ENCODE peak calls at places on chromosomes 11 and 22, in seven cellular contexts. Y is endothelial cell of umbilical vein, J is WTC11, E is K562, U is HepG2, A is NB4, M is A549. I is an unnamed sample.

GRCh38 chr22:39091136-39092081 is 5.6 kb upstream of the APOBEC3H start:
- DNase-seq in J (no peak), A (no peak), M (no peak), Y (no peak), E (no peak), U (no peak), I (no peak)

GRCh38 chr22:26406118-26406517 is 22.9 kb upstream of the ASPHD2 start:
- DNase-seq in M (peak; percentile 14), U (no peak), A (no peak), Y (no peak), J (no peak), E (no peak), I (no peak)

GRCh38 chr22:50399751-50400331 is 56.7 kb downstream of the PPP6R2 start:
- DNase-seq in M (peak; percentile 49), E (peak; percentile 33), J (peak; percentile 74), Y (no peak), U (peak; percentile 16), A (peak; percentile 53), I (peak; percentile 3)

GRCh38 chr11:73291196-73291595 is 16.9 kb upstream of the ARHGEF17 start:
- DNase-seq in M (no peak), E (no peak), Y (no peak), U (no peak), A (no peak), J (no peak), I (no peak)

GRCh38 chr11:63892233-63892632 is 24.7 kb downstream of the RCOR2 start:
- DNase-seq in E (no peak), J (no peak), U (no peak), A (peak; percentile 68), Y (no peak), M (no peak), I (no peak)

GRCh38 chr11:75583710-75584658 is 21.9 kb downstream of the SERPINH1 start:
- DNase-seq in J (peak; percentile 75), U (no peak), A (peak; percentile 75), Y (peak; percentile 70), M (no peak), E (peak; percentile 49), I (no peak)

GRCh38 chr11:12865871-12866595 is 143.1 kb upstream of the RASSF10 start:
- DNase-seq in J (no peak), M (no peak), U (no peak), Y (no peak), E (no peak), A (no peak), I (no peak)

GRCh38 chr11:68041617-68042218 is 2.9 kb downstream of the TCIRG1 start:
- DNase-seq in A (peak; percentile 51), E (no peak), J (no peak), Y (no peak), U (no peak), M (no peak), I (no peak)

GRCh38 chr22:42962295-42963230 is 52.4 kb downstream of the PACSIN2 start:
- DNase-seq in Y (no peak), U (no peak), A (peak; percentile 88), E (no peak), M (peak; percentile 27), J (no peak), I (no peak)

GRCh38 chr22:43811777-43812148 is 342 bp downstream of the EFCAB6 start:
- DNase-seq in A (peak; percentile 18), J (no peak), Y (no peak), U (no peak), M (no peak), E (no peak), I (no peak)

GRCh38 chr22:20237480-20238440 is 30.4 kb downstream of the RTN4R start:
- DNase-seq in A (peak; percentile 97), J (no peak), E (no peak), M (no peak), Y (no peak), U (no peak), I (no peak)

GRCh38 chr11:11592146-11592684 is 29.6 kb downstream of the GALNT18 start:
- DNase-seq in A (no peak), E (no peak), J (no peak), U (no peak), Y (peak; percentile 5), M (no peak), I (no peak)

GRCh38 chr11:5234390-5234834 is at the start of gene HBD:
- DNase-seq in J (no peak), A (peak; percentile 13), U (no peak), M (no peak), E (no peak), Y (no peak), I (no peak)

GRCh38 chr22:25551396-25551795 is 13.1 kb upstream of the GRK3 start:
- DNase-seq in J (no peak), E (no peak), A (no peak), M (no peak), Y (no peak), U (no peak), I (no peak)

GRCh38 chr11:44866301-44866700 is 84.4 kb downstream of the TP53I11 start:
- DNase-seq in M (no peak), J (no peak), E (no peak), Y (no peak), U (no peak), A (no peak), I (no peak)

GRCh38 chr11:119584193-119585037 is 144.6 kb downstream of the NECTIN1 start:
- DNase-seq in M (no peak), J (peak; percentile 83), A (peak; percentile 96), Y (peak; percentile 64), E (peak; percentile 77), U (no peak), I (no peak)

GRCh38 chr11:61702701-61703312 is 22.6 kb downstream of the DAGLA start:
- DNase-seq in E (no peak), M (no peak), J (no peak), A (peak; percentile 87), U (no peak), Y (no peak), I (no peak)

GRCh38 chr22:31490496-31490925 is 869 bp upstream of the EIF4ENIF1 start:
- DNase-seq in A (peak; percentile 98), Y (peak; percentile 81), E (peak; percentile 15), U (peak; percentile 77), M (peak; percentile 58), J (peak; percentile 32), I (peak; percentile 22)

GRCh38 chr11:116955949-116956348 is 118.5 kb upstream of the APOA1 start:
- DNase-seq in A (no peak), J (no peak), Y (no peak), U (no peak), E (no peak), M (no peak), I (no peak)
- TF ChIP-seq MAX in A (no peak), J (no peak), Y (no peak), U (no peak), E (no peak), M (no peak), I (no peak)

DNA sequence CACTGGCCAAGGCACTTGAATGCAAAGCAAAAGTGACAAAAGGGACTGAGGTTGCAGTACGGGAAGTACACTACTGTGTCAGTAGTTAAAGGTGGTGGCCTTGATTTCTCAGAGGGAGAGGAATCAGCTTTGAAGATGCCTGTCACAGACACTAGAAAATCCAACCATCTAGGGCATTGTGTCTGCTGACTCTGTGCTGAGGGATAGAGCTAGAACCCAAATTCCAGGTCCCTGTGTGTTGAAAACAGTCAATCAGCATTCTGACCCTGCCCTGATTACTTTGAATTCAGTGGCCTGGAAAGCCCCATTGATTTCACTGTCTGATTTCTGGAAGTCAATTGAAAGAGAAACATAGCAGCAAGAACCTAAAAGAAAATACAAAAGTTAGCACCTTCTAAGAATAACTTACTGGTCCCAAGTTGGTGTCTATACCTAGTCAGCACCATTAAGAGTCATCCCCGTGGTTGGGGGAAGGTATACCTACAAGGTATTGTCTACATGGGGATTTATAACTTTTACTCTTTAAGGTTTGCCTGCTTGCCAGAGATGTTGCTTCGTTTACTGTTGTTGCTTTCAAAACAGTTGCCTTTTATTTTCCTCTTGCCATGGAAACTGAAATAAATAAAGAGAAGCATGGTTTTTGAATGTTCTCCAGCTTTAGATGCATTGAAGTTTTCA is 97.2 kb downstream of the PDHX start:
- DNase-seq in J (no peak), M (no peak), E (no peak), Y (no peak), A (no peak), U (no peak), I (no peak)
- TF ChIP-seq MAX in J (no peak), M (no peak), E (no peak), Y (no peak), A (no peak), U (no peak), I (no peak)

GRCh38 chr22:16914006-16914405 is 88.8 kb upstream of the XKR3 start:
- DNase-seq in J (no peak), E (no peak), M (no peak), U (no peak), A (no peak), Y (no peak), I (no peak)

GRCh38 chr22:16912281-16912680 is 87.1 kb upstream of the XKR3 start:
- DNase-seq in Y (no peak), A (no peak), E (no peak), M (no peak), J (no peak), U (no peak), I (no peak)

GRCh38 chr22:16917144-16918003 is 90.6 kb downstream of the GAB4 start:
- DNase-seq in M (peak; percentile 65), E (peak; percentile 77), A (peak; percentile 70), U (peak; percentile 57), Y (peak; percentile 70), J (peak; percentile 63), I (peak; percentile 65)

DNA sequence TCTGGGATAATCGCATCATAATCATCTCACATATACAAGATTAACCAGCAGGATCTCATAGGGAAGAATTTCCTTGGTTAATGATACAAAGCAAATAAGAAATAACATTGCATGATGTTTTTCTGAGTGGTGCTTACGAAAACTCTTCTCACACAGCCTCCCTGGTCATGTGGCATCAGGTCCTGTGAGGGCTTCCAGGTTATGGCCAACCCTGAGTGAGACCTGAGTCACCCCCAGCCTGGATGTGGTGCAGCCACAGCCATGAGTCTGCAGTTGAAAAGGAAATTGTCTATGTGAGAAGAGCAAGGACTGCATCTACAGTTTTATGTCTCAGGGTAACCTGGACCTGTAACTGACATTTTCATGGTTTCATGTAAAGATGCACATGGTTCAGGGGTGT is 90.5 kb upstream of the XKR3 start:
- DNase-seq in E (no peak), Y (no peak), J (no peak), A (peak; percentile 19), M (no peak), U (no peak), I (no peak)
- TF ChIP-seq MAX in E (no peak), Y (no peak), J (no peak), A (no peak), M (no peak), U (no peak), I (no peak)

GRCh38 chr11:117875397-117876048 is 935 bp downstream of the FXYD6 start:
- DNase-seq in U (no peak), E (no peak), A (no peak), J (no peak), Y (no peak), M (no peak), I (no peak)

GRCh38 chr11:117876049-117876340 is 463 bp downstream of the FXYD6 start:
- DNase-seq in A (no peak), M (no peak), E (no peak), J (no peak), U (no peak), Y (no peak), I (no peak)

GRCh38 chr11:117874253-117874909 is 2.1 kb downstream of the FXYD6 start:
- DNase-seq in Y (no peak), U (no peak), M (no peak), A (no peak), J (peak; percentile 53), E (no peak), I (no peak)

GRCh38 chr11:117873828-117874125 is 2.7 kb downstream of the FXYD6 start:
- DNase-seq in J (no peak), Y (no peak), A (no peak), E (no peak), U (no peak), M (no peak), I (no peak)

GRCh38 chr11:117874910-117875396 is 1.5 kb downstream of the FXYD6 start:
- DNase-seq in Y (no peak), U (no peak), M (no peak), A (no peak), J (no peak), E (no peak), I (no peak)
- TF ChIP-seq MAX in Y (no peak), U (no peak), M (no peak), A (no peak), J (no peak), E (no peak), I (no peak)